ENCODE peak calls at places on chromosome 1, in seven cellular contexts. H is PC-3; Y is hepatocyte; U is mesenchymal stem cell; I is effector memory CD4-positive, alpha-beta T cell; X is lung; T is heart right ventricle. L is an unnamed sample.

GRCh38 chr1:188302746-188303145 is 1474.0 kb downstream of the PLA2G4A start:
- DNase-seq in H (no peak), T (no peak), U (no peak), I (no peak), X (no peak), Y (no peak), L (no peak)

GRCh38 chr1:47840338-47840737 is 156.8 kb downstream of the TRABD2B start:
- DNase-seq in X (no peak), I (no peak), H (no peak), Y (no peak), T (no peak), U (no peak), L (no peak)

GRCh38 chr1:226983998-226984364 is 43.9 kb downstream of the COQ8A start:
- DNase-seq in U (no peak), Y (no peak), X (peak), H (no peak), I (no peak), T (no peak), L (peak)

GRCh38 chr1:66304128-66304527 is 229.8 kb upstream of the SGIP1 start:
- DNase-seq in X (no peak), Y (no peak), H (no peak), I (no peak), T (no peak), U (no peak), L (no peak)

GRCh38 chr1:234611153-234611798 is 1.3 kb upstream of the IRF2BP2 start:
- DNase-seq in X (peak), Y (no peak), H (peak), T (peak), U (peak), I (peak), L (no peak)

GRCh38 chr1:84851839-84852238 is 41.2 kb downstream of the LPAR3 start:
- DNase-seq in H (peak), T (no peak), Y (peak), U (peak), X (no peak), I (no peak), L (peak)

GRCh38 chr1:180254854-180255253 is 24.8 kb downstream of the LHX4 start:
- DNase-seq in I (no peak), Y (no peak), H (no peak), X (no peak), T (no peak), U (no peak), L (no peak)

GRCh38 chr1:236142358-236143103 is at the start of gene GPR137B:
- DNase-seq in U (peak), I (peak), X (no peak), T (peak), Y (peak), H (peak), L (no peak)

GRCh38 chr1:10054465-10054864 is 21.7 kb downstream of the UBE4B start:
- DNase-seq in T (no peak), U (no peak), X (no peak), Y (no peak), I (no peak), H (no peak), L (no peak)

DNA sequence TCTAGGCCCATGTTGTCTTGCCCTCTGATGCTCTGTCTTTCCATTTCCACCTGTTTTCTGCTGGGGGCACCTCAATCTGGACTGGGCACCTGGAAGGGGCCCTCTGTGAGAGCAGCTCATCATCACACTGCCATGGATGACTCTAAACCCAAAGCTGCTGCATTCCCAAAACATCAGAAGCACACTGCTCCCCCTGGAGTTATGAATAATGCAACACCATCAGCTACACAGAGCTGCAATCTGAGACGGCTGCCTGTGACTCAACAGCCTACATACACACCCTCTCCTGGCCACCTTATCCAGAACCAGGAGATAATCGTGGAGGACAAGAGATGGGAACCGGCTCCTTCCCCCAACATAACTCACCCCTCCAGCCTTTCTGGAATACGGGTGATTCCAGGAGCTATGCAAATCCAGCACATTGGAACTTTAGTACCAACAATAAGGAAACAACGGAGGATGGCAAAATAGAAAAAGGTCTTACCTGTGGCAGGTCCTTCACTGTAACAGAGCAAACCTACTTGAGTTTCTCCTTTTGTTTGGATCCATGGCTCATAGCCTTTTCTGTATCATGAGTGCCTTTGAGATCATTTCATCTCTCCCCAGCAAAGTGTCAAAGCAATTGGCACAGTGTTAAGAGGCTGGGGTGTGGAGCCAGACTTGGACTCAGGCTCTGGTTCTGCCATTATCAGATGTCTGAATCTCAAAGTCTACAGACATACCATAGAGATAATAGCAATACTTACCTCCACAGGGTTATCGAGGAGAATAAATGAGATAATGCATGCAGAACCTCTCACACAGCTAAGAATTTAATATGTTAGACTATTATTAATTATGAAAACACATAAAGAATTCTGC is 29.3 kb downstream of the AK2 start:
- DNase-seq in X (peak), H (peak), U (peak), Y (peak), I (no peak), T (peak), L (no peak)
- H3K27ac ChIP-seq in X (peak), H (peak), U (no peak), Y (peak), I (no peak), T (no peak), L (no peak)

DNA sequence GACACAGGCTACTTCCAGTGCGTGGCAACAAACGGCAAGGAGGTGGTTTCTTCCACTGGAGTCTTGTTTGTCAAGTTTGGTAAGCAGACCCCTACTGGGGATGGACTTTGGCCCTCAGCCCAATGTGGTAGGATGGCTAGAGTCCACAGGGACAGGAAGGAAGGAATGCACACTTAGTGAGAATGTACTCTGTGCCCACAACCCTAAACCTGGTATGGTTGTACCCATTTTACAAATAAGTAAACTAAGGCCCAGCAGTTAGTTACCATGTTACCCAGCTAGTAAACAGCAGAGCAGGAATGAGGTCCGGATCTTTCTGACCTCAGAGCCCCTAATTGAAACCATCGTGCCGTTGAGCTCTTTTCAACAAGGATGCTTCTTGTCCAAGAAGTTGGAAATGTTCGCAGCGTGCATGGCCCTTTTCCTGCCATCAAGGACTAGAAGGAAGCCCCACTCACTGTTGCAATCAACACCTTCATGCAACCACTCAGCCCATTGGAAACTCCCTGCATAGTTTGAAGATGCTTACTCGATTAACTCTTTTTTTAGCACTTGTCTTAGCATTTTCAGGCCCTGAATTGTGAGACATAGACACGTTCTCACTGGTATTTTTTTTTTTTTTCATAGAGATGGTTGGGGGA is 153.4 kb upstream of the UBE2U start:
- DNase-seq in Y (no peak), H (no peak), X (no peak), I (no peak), T (no peak), U (no peak), L (peak)
- H3K4me3 ChIP-seq in Y (no peak), H (no peak), X (no peak), I (no peak), T (no peak), U (no peak), L (no peak)

DNA sequence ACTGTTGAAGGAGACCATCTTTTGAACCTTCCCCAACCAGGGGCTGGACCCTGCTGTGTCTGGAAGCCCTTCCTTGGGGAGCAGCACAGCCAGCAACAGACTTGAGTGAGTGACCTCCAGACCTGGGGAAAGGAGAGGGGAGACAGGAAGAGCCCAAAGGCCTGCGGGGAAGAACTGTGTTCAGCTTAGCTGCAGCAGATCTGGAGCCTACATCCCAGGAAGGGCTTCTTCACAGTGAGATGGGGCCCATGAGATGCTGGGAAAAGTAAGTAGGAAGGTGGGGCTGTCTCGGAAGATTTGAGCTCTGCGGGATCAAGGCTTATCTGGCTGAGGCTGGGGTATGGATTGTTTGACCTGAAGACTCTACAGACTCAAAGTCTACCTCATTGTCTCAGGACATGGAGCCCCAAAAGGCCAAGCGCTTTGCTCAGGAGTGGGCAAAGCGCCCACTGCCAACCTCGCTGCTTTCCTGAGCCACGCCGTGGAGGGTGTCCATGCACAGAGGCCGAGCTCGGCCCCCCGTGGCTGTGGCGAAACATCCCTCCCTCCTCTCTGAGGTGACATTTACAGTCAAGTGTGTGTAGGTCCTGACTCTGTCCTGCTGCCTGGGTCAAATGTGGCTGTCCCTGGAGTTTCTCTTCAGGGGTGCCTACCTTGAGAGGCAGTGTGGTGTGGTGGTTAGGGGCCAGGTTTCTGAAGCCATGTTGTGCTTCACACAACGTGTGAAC is 24.5 kb downstream of the SPOCD1 start:
- DNase-seq in I (no peak), T (no peak), H (no peak), U (no peak), X (no peak), Y (no peak), L (no peak)
- H3K27ac ChIP-seq in I (no peak), T (no peak), H (no peak), U (no peak), X (no peak), Y (no peak), L (no peak)

GRCh38 chr1:3066250-3066711 is 2.7 kb upstream of the PRDM16 start:
- DNase-seq in U (peak), T (peak), I (no peak), X (peak), H (peak), Y (peak), L (no peak)
- H3K4me3 ChIP-seq in U (no peak), T (peak), I (no peak), X (no peak), H (no peak), Y (no peak), L (no peak)

DNA sequence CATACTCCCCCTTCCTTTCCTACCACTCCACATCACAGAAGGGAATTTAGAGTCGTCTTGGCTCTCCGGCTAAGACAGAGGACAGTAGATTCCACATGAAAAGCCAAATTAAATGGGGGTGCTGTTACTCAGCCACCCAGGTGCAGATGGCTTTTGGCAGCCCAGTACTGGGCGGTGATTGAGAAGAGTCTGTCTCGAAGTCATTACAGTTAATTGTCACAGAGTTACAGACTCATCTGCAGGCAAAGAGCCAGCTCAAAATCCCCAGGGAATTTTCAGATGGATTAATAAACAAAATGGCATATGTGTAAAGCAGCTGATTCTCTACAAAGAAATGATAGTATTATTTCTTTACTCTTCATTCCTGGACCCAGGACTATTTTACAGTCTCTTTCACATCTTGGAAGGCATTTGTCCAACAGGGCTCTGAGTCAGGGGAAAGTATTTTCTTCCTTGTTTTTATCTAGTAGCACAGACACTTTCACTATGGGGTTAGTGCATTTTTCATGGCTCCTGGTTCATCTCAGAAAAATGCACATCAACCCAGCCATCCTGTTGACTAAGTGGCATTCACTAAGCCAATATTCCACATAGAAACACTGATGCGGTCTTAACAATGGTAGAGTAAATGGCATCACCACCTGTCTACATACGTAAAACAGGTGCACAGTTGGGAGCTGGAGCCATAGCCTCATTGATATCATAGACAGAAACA is 87.6 kb upstream of the C1orf21 start:
- DNase-seq in X (no peak), U (peak), H (peak), T (no peak), Y (no peak), I (no peak), L (no peak)
- H3K27ac ChIP-seq in X (peak), U (peak), H (no peak), T (no peak), Y (no peak), I (no peak), L (peak)

L was measured in esophagus muscularis mucosa.